ENCODE peak calls at places on chromosomes 16 and 17, in four cellular contexts. X is HCT116, T is H1, O is K562. N is an unnamed sample.

GRCh38 chr16:12600536-12601256 is 203.0 kb downstream of the CPPED1 start:
- DNase-seq in O (no peak), T (no peak), X (no peak), N (no peak)

GRCh38 chr16:17082126-17082882 is 388.5 kb downstream of the XYLT1 start:
- DNase-seq in O (peak; percentile 32), X (no peak), T (no peak), N (no peak)

GRCh38 chr16:12081048-12081404 is 104.5 kb downstream of the SNX29 start:
- DNase-seq in X (no peak), T (no peak), O (no peak), N (no peak)

GRCh38 chr17:17186551-17187505 is 19.3 kb downstream of the PLD6 start:
- DNase-seq in T (no peak), X (no peak), O (no peak), N (no peak)

GRCh38 chr17:64679710-64680216 is 17.7 kb upstream of the SMURF2 start:
- DNase-seq in T (no peak), O (no peak), X (peak; percentile 91), N (no peak)

GRCh38 chr17:59712856-59713255 is 5.4 kb downstream of the VMP1 start:
- DNase-seq in X (no peak), T (no peak), O (no peak), N (no peak)

GRCh38 chr17:17313350-17313991 is 10.3 kb downstream of the NT5M start:
- DNase-seq in O (peak; percentile 65), X (peak; percentile 31), T (peak; percentile 79), N (no peak)

GRCh38 chr16:89842471-89843408 is 14.5 kb downstream of the SPIRE2 start:
- DNase-seq in T (no peak), X (no peak), O (no peak), N (no peak)

GRCh38 chr17:50884354-50885311 is 18.5 kb upstream of the TOB1 start:
- DNase-seq in O (peak; percentile 69), T (no peak), X (no peak), N (no peak)

GRCh38 chr16:15682105-15682570 is 32.1 kb downstream of the NDE1 start:
- DNase-seq in X (peak; percentile 33), O (peak; percentile 86), T (peak; percentile 48), N (no peak)

GRCh38 chr16:649646-650045 is 481 bp downstream of the WDR90 start:
- DNase-seq in T (no peak), X (no peak), O (no peak), N (no peak)

GRCh38 chr17:13419676-13420075 is 182.1 kb downstream of the HS3ST3A1 start:
- DNase-seq in O (no peak), T (no peak), X (no peak), N (no peak)

GRCh38 chr17:79045830-79046500 is 22.0 kb downstream of the C1QTNF1 start:
- DNase-seq in O (peak; percentile 77), X (peak; percentile 54), T (peak; percentile 91), N (no peak)

GRCh38 chr16:23367988-23368387 is 65.9 kb downstream of the SCNN1B start:
- DNase-seq in X (no peak), T (no peak), O (no peak), N (no peak)

GRCh38 chr16:10827691-10828341 is 9.2 kb upstream of the TVP23A start:
- DNase-seq in O (no peak), T (no peak), X (no peak), N (no peak)

GRCh38 chr16:168424-168823 is 2.6 kb downstream of the HBM start:
- DNase-seq in T (no peak), X (no peak), O (no peak), N (no peak)

GRCh38 chr17:33594000-33594399 is 300.9 kb upstream of the ASIC2 start:
- DNase-seq in T (no peak), X (no peak), O (peak; percentile 13), N (no peak)

GRCh38 chr17:70144260-70144846 is 25.0 kb upstream of the KCNJ2 start:
- DNase-seq in O (no peak), X (peak; percentile 12), T (no peak), N (no peak)

GRCh38 chr16:56349086-56349415 is 76.3 kb downstream of the AMFR start:
- DNase-seq in T (no peak), O (no peak), X (no peak), N (no peak)

GRCh38 chr17:79742951-79743476 is 12.3 kb downstream of the ENPP7 start:
- DNase-seq in O (no peak), X (no peak), T (no peak), N (no peak)

GRCh38 chr16:64150193-64150592 is 971.7 kb downstream of the CDH11 start:
- DNase-seq in X (no peak), O (no peak), T (no peak), N (no peak)

GRCh38 chr16:11725457-11725856 is 17.2 kb downstream of the TXNDC11 start:
- DNase-seq in X (no peak), T (no peak), O (no peak), N (no peak)

GRCh38 chr16:20918486-20919239 is 18.1 kb downstream of the LYRM1 start:
- DNase-seq in X (no peak), T (no peak), O (peak; percentile 86), N (no peak)

GRCh38 chr16:69273009-69273408 is 38.1 kb upstream of the VPS4A start:
- DNase-seq in O (no peak), X (no peak), T (no peak), N (no peak)

GRCh38 chr16:69274699-69275235 is 36.4 kb upstream of the VPS4A start:
- DNase-seq in T (no peak), O (no peak), X (no peak), N (no peak)

GRCh38 chr16:69267633-69268032 is 43.5 kb upstream of the VPS4A start:
- DNase-seq in X (no peak), T (no peak), O (peak; percentile 77), N (no peak)

GRCh38 chr16:69270395-69270794 is 40.8 kb upstream of the VPS4A start:
- DNase-seq in O (no peak), T (no peak), X (no peak), N (no peak)

GRCh38 chr16:69270831-69271230 is 40.3 kb upstream of the VPS4A start:
- DNase-seq in X (no peak), O (no peak), T (no peak), N (no peak)
- TF ChIP-seq EGR1 in X (no peak), O (no peak), T (no peak), N (no peak)

GRCh38 chr17:12376276-12376675 is 289.4 kb upstream of the MYOCD start:
- DNase-seq in X (no peak), T (no peak), O (no peak), N (no peak)
- TF ChIP-seq EGR1 in X (no peak), T (no peak), O (no peak), N (no peak)

GRCh38 chr17:5446786-5447185 is 7.8 kb upstream of the C1QBP start:
- DNase-seq in O (no peak), T (no peak), X (no peak), N (no peak)
- TF ChIP-seq EGR1 in O (no peak), T (no peak), X (no peak), N (no peak)

GRCh38 chr17:37650419-37651003 is 7.3 kb upstream of the DDX52 start:
- DNase-seq in X (peak; percentile 41), T (no peak), O (peak; percentile 55), N (no peak)
- TF ChIP-seq EGR1 in X (no peak), T (no peak), O (no peak), N (no peak)

N was measured in GM12878.